ENCODE peak calls at places on chromosomes 16 and 17, in ten cellular contexts. H is heart left ventricle; Z is hepatocyte; R is MM.1S; D is H1; G is upper lobe of left lung; E is stomach; X is tibial nerve; F is CD8-positive, alpha-beta T cell; Q is right atrium auricular region. O is an unnamed sample. For H3K9me3 and H3K36me3, the result is how much of the 10 kb centered on the place peaks cover.

GRCh38 chr17:62692721-62693431 is 65.4 kb downstream of the MRC2 start:
- DNase-seq in F (no peak), E (no peak), X (no peak), R (no peak), H (no peak), Z (no peak), Q (no peak), G (no peak), D (peak), O (no peak)

GRCh38 chr17:60671482-60671881 is 6.2 kb upstream of the BCAS3 start:
- DNase-seq in H (no peak), D (no peak), R (no peak), G (no peak), E (no peak), X (no peak), Z (no peak), Q (no peak), F (no peak), O (no peak)

GRCh38 chr16:84022641-84023040 is 20.0 kb downstream of the SLC38A8 start:
- DNase-seq in R (no peak), G (no peak), Z (no peak), Q (no peak), F (no peak), E (no peak), D (no peak), X (no peak), H (no peak), O (no peak)

GRCh38 chr16:13436641-13437423 is 483.1 kb upstream of the ERCC4 start:
- DNase-seq in Z (peak), F (no peak), R (no peak), X (no peak), E (no peak), D (no peak), H (no peak), G (no peak), Q (no peak), O (no peak)

GRCh38 chr17:78839762-78840529 is 668 bp downstream of the USP36 start:
- DNase-seq in D (no peak), E (peak), X (no peak), H (peak), F (peak), Q (peak), Z (peak), G (peak), R (peak), O (peak)

GRCh38 chr17:45223541-45224528 is 2.1 kb downstream of the FMNL1 start:
- DNase-seq in D (no peak), Z (no peak), G (no peak), X (no peak), H (no peak), F (peak), R (peak), E (no peak), Q (no peak), O (peak)

GRCh38 chr16:81861503-81861902 is 82.4 kb downstream of the PLCG2 start:
- DNase-seq in Q (no peak), R (no peak), F (no peak), Z (no peak), X (no peak), D (no peak), G (no peak), E (no peak), H (no peak), O (no peak)

GRCh38 chr16:88857728-88858339 is 907 bp downstream of the TRAPPC2L start:
- DNase-seq in Q (peak), H (peak), R (peak), Z (peak), D (peak), F (peak), X (peak), G (peak), E (peak), O (peak)

GRCh38 chr17:21282231-21282630 is 2.3 kb upstream of the MAP2K3 start:
- DNase-seq in H (peak), X (no peak), R (no peak), Q (no peak), E (no peak), F (no peak), G (peak), Z (peak), D (no peak), O (no peak)

GRCh38 chr17:81126281-81127132 is 38.8 kb upstream of the PVALEF start:
- DNase-seq in Z (no peak), G (no peak), R (no peak), F (no peak), D (no peak), H (no peak), E (no peak), Q (no peak), X (no peak), O (no peak)

GRCh38 chr17:39965017-39965699 is 2.4 kb downstream of the GSDMA start:
- DNase-seq in D (no peak), Z (no peak), H (no peak), G (no peak), F (no peak), X (no peak), E (no peak), Q (no peak), R (no peak), O (no peak)

GRCh38 chr17:55433629-55434422 is 12.2 kb upstream of the MMD start:
- DNase-seq in F (no peak), Z (peak), R (no peak), E (peak), D (no peak), G (peak), H (no peak), Q (no peak), X (no peak), O (no peak)

GRCh38 chr17:79695293-79696158 is 35.2 kb upstream of the ENPP7 start:
- DNase-seq in F (no peak), R (no peak), D (no peak), E (no peak), G (no peak), X (no peak), H (peak), Q (no peak), Z (no peak), O (no peak)

GRCh38 chr17:2612630-2613029 is 19.2 kb downstream of the PAFAH1B1 start:
- DNase-seq in H (no peak), D (no peak), Q (no peak), Z (no peak), F (no peak), R (no peak), G (no peak), E (no peak), X (no peak), O (no peak)

GRCh38 chr17:38706625-38707298 is 1.7 kb downstream of the MLLT6 start:
- DNase-seq in F (peak), D (peak), Q (no peak), G (peak), E (no peak), Z (peak), X (no peak), H (no peak), R (peak), O (peak)

GRCh38 chr17:413706-414440 is 61.3 kb upstream of the RPH3AL start:
- DNase-seq in R (no peak), E (no peak), F (no peak), H (no peak), X (no peak), Z (no peak), Q (no peak), D (no peak), G (no peak), O (no peak)

GRCh38 chr16:6111390-6111789 is 1013.8 kb upstream of the EEF2KMT start:
- DNase-seq in X (no peak), E (no peak), D (no peak), Q (no peak), Z (no peak), R (no peak), F (no peak), G (no peak), H (no peak), O (no peak)

GRCh38 chr16:53266156-53266555 is 168.1 kb upstream of the RBL2 start:
- DNase-seq in X (no peak), Z (no peak), Q (no peak), D (no peak), G (no peak), F (no peak), H (no peak), E (no peak), R (no peak), O (no peak)

GRCh38 chr17:41972571-41973411 is 6.2 kb downstream of the CNP start:
- DNase-seq in H (peak), F (no peak), Z (no peak), Q (no peak), G (no peak), X (no peak), E (peak), R (no peak), D (no peak), O (no peak)

GRCh38 chr17:50909765-50910661 is 43.9 kb upstream of the TOB1 start:
- DNase-seq in R (no peak), D (no peak), X (no peak), Q (no peak), G (peak), E (no peak), H (no peak), F (peak), Z (no peak), O (peak)

GRCh38 chr17:76385892-76386786 is 1.7 kb downstream of the SPHK1 start:
- DNase-seq in Q (peak), X (peak), F (peak), R (peak), D (peak), H (peak), G (peak), E (peak), Z (peak), O (peak)

GRCh38 chr17:27578718-27579085 is 52.3 kb upstream of the LGALS9 start:
- DNase-seq in X (no peak), E (no peak), G (no peak), F (no peak), R (no peak), H (no peak), Q (no peak), D (no peak), Z (peak), O (no peak)

GRCh38 chr17:69921046-69921445 is 154.0 kb upstream of the KCNJ16 start:
- DNase-seq in X (no peak), G (no peak), E (no peak), Z (peak), Q (no peak), H (no peak), D (no peak), R (no peak), F (no peak), O (no peak)

GRCh38 chr17:74922694-74923537 is at the start of gene USH1G:
- DNase-seq in Z (peak), E (no peak), Q (no peak), D (peak), R (no peak), G (no peak), H (no peak), X (no peak), F (no peak), O (no peak)

GRCh38 chr16:29974291-29975133 is 844 bp downstream of the TAOK2 start:
- DNase-seq in H (peak), Q (no peak), Z (peak), F (no peak), R (no peak), X (no peak), D (no peak), G (peak), E (no peak), O (no peak)

GRCh38 chr17:19014628-19015215 is 10.2 kb upstream of the FAM83G start:
- DNase-seq in R (no peak), X (no peak), H (no peak), G (no peak), Q (no peak), F (no peak), E (no peak), D (no peak), Z (no peak), O (no peak)

GRCh38 chr16:88376835-88377726 is 5.7 kb upstream of the ZNF469 start:
- DNase-seq in R (no peak), H (no peak), Z (no peak), F (no peak), Q (no peak), X (no peak), G (no peak), E (no peak), D (no peak), O (no peak)

GRCh38 chr17:69350911-69351310 is 24.0 kb upstream of the ABCA5 start:
- DNase-seq in H (no peak), D (no peak), Z (no peak), R (no peak), X (no peak), E (no peak), Q (no peak), F (no peak), G (no peak), O (no peak)

GRCh38 chr17:230371-230770 is 48.9 kb upstream of the DOC2B start:
- DNase-seq in X (no peak), H (no peak), G (no peak), E (no peak), F (no peak), R (no peak), Q (no peak), D (no peak), Z (no peak), O (no peak)

GRCh38 chr17:58541249-58541648 is 26.8 kb upstream of the MTMR4 start:
- DNase-seq in X (no peak), Z (no peak), Q (no peak), R (peak), E (no peak), D (no peak), F (no peak), G (no peak), H (no peak), O (no peak)

GRCh38 chr16:77618951-77619350 is 103.4 kb upstream of the NUDT7 start:
- DNase-seq in R (no peak), Q (no peak), G (no peak), F (no peak), E (no peak), X (no peak), D (no peak), Z (no peak), H (no peak), O (no peak)

GRCh38 chr17:71866095-71866494 is 254.7 kb upstream of the SOX9 start:
- DNase-seq in D (no peak), Z (no peak), G (no peak), E (no peak), Q (no peak), R (peak), X (no peak), H (no peak), F (no peak), O (no peak)

GRCh38 chr16:10809706-10810105 is 8.9 kb downstream of the TVP23A start:
- DNase-seq in Q (no peak), E (no peak), R (no peak), X (no peak), Z (no peak), G (no peak), F (no peak), H (no peak), D (no peak), O (no peak)

GRCh38 chr16:10808850-10809249 is 9.7 kb downstream of the TVP23A start:
- DNase-seq in G (no peak), R (no peak), F (no peak), X (no peak), E (no peak), H (no peak), Q (no peak), D (no peak), Z (no peak), O (no peak)

GRCh38 chr16:10808218-10808617 is 10.4 kb downstream of the TVP23A start:
- DNase-seq in R (no peak), G (no peak), H (no peak), E (no peak), F (no peak), Q (no peak), D (no peak), Z (no peak), X (no peak), O (no peak)

GRCh38 chr16:10806698-10807097 is 11.9 kb downstream of the TVP23A start:
- DNase-seq in D (no peak), Q (no peak), Z (no peak), E (no peak), F (no peak), G (no peak), H (no peak), R (no peak), X (no peak), O (no peak)

GRCh38 chr16:10805362-10805761 is 13.2 kb downstream of the TVP23A start:
- DNase-seq in Q (no peak), G (no peak), H (no peak), R (no peak), F (no peak), Z (no peak), E (no peak), D (no peak), X (no peak), O (no peak)
- H3K9me3 ChIP-seq in Q (under half), G (under half), H (under half), R (under half), F (under half), Z (under half), E (under half), D (under half), X (under half), O (under half)

GRCh38 chr16:24801761-24802302 is 43.9 kb upstream of the SLC5A11 start:
- DNase-seq in D (no peak), H (no peak), G (no peak), X (no peak), R (no peak), Z (no peak), E (no peak), Q (no peak), F (no peak), O (no peak)
- H3K36me3 ChIP-seq in D (half or more), H (half or more), G (under half), X (under half), R (under half), Z (under half), E (half or more), Q (half or more), F (half or more), O (half or more)

DNA sequence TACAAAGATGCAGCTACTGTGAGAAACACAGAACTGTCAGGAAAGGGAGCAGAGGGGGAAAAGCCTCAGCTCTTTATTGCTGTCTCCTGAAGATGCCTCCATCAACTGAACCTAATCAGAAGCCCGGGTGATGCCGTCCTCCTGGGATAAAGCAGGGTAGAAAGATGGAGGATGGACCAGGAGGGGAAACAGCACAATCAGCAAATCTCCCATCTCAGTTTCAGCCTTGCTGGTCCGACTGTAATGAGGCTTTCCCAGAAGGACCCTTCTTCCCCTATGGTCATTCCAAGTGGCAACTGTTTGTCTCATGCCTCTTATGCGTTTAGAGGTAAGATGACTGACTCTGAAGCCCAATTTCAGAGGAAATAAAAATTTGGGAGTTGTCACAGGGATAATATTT is 24.3 kb downstream of the ZFP1 start:
- DNase-seq in E (no peak), H (no peak), G (no peak), R (no peak), F (no peak), Z (no peak), Q (no peak), X (no peak), D (no peak), O (no peak)
- H3K9me3 ChIP-seq in E (under half), H (under half), G (half or more), R (under half), F (under half), Z (under half), Q (under half), X (under half), D (half or more), O (under half)

GRCh38 chr17:15238064-15238463 is 27.1 kb downstream of the PMP22 start:
- DNase-seq in D (no peak), E (no peak), G (no peak), F (no peak), R (no peak), Z (no peak), Q (no peak), H (no peak), X (no peak), O (no peak)

GRCh38 chr17:15233971-15234370 is 31.2 kb downstream of the PMP22 start:
- DNase-seq in F (no peak), Q (no peak), R (no peak), G (no peak), E (no peak), H (no peak), Z (no peak), X (no peak), D (no peak), O (no peak)

GRCh38 chr17:15239471-15239870 is 25.7 kb downstream of the PMP22 start:
- DNase-seq in Z (no peak), Q (no peak), X (no peak), H (no peak), F (no peak), R (no peak), G (no peak), D (no peak), E (no peak), O (no peak)

GRCh38 chr17:15237106-15237425 is 28.1 kb downstream of the PMP22 start:
- DNase-seq in R (no peak), D (no peak), Z (no peak), G (no peak), E (no peak), X (no peak), Q (no peak), H (no peak), F (no peak), O (no peak)

GRCh38 chr17:15236281-15237105 is 28.6 kb downstream of the PMP22 start:
- DNase-seq in D (no peak), R (no peak), H (no peak), Q (peak), Z (no peak), F (no peak), G (no peak), E (no peak), X (no peak), O (no peak)
- H3K36me3 ChIP-seq in D (under half), R (under half), H (half or more), Q (half or more), Z (under half), F (under half), G (under half), E (half or more), X (under half), O (under half)

DNA sequence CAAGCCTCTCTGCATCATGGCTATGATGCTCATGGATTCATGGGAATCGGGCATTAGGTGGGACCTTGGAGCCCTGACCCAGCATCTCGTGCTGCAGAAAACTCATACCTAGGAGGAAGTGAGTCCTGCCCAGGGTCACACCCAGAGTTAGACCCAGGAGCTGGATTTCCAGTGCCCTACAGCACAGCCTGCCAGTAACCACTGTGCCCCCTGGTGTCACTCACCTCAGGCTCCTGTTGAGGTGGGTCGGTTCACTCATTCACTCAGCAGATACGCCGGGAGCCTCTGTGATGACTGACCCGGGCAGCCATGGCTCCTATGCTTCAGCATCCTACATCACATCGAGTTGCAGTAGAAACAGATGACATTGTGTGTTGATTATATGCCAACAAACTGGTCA is 143.4 kb downstream of the MSI2 start:
- DNase-seq in Q (no peak), G (no peak), Z (no peak), D (no peak), F (no peak), E (no peak), R (no peak), X (no peak), H (no peak), O (no peak)
- H3K9me3 ChIP-seq in Q (under half), G (under half), Z (under half), D (under half), F (under half), E (under half), R (under half), X (under half), H (under half), O (under half)

GRCh38 chr16:50306287-50306686 is 39.9 kb downstream of the ADCY7 start:
- DNase-seq in D (peak), Q (peak), H (no peak), F (no peak), Z (no peak), X (no peak), E (peak), G (no peak), R (no peak), O (no peak)
- H3K36me3 ChIP-seq in D (under half), Q (under half), H (half or more), F (half or more), Z (under half), X (under half), E (under half), G (under half), R (under half), O (half or more)

GRCh38 chr16:35185366-35186044 is 1726.1 kb downstream of the TP53TG3F start:
- DNase-seq in H (no peak), X (no peak), R (no peak), Z (no peak), F (no peak), G (no peak), Q (no peak), E (no peak), D (no peak), O (no peak)
- H3K9me3 ChIP-seq in H (under half), X (under half), R (under half), Z (under half), F (under half), G (under half), Q (under half), E (under half), D (half or more), O (under half)

O was measured in effector memory CD4-positive, alpha-beta T cell.